ENCODE peak calls at places on chromosomes 5 and 9, in five cellular contexts. Z is GM03348, L is NCI-H2081, E is amniotic stem cell, D is GM23248. Q is an unnamed sample.

GRCh38 chr9:22244141-22245011 is 202.2 kb upstream of the DMRTA1 start:
- DNase-seq in E (peak), Z (peak), L (peak), D (peak), Q (peak)

GRCh38 chr5:136006767-136007251 is 22.0 kb upstream of the TGFBI start:
- DNase-seq in E (no peak), L (no peak), D (peak), Z (peak), Q (peak)

GRCh38 chr9:93467062-93467416 is 13.7 kb upstream of the FAM120AOS start:
- DNase-seq in L (no peak), D (no peak), E (no peak), Z (no peak), Q (no peak)

GRCh38 chr5:138905541-138905940 is 30.4 kb upstream of the LRRTM2 start:
- DNase-seq in L (no peak), D (peak), E (no peak), Z (peak), Q (peak)

GRCh38 chr9:125380406-125380805 is 118.8 kb downstream of the GAPVD1 start:
- DNase-seq in E (no peak), L (no peak), D (peak), Z (no peak), Q (no peak)

GRCh38 chr9:68685770-68686169 is 19.3 kb upstream of the PIP5K1B start:
- DNase-seq in Z (no peak), E (no peak), D (peak), L (no peak), Q (no peak)

GRCh38 chr5:126972062-126972895 is 58.1 kb downstream of the MARCHF3 start:
- DNase-seq in Z (no peak), L (no peak), D (no peak), E (no peak), Q (no peak)

GRCh38 chr5:173963867-173964429 is 25.0 kb upstream of the C5orf47 start:
- DNase-seq in E (no peak), D (no peak), L (peak), Z (no peak), Q (peak)

GRCh38 chr5:107418902-107419301 is 251.8 kb downstream of the EFNA5 start:
- DNase-seq in E (no peak), Z (no peak), D (no peak), L (no peak), Q (no peak)

GRCh38 chr5:179264641-179265528 is 80.4 kb downstream of the ADAMTS2 start:
- DNase-seq in D (no peak), E (no peak), Z (no peak), L (no peak), Q (no peak)

GRCh38 chr9:95852059-95853032 is 23.1 kb upstream of the ERCC6L2 start:
- DNase-seq in L (no peak), D (peak), Z (peak), E (no peak), Q (peak)

GRCh38 chr9:459491-460444 is 245.1 kb downstream of the DOCK8 start:
- DNase-seq in D (no peak), E (no peak), Z (no peak), L (no peak), Q (no peak)

GRCh38 chr9:90368241-90368640 is 274.4 kb downstream of the DIRAS2 start:
- DNase-seq in Z (no peak), E (no peak), D (no peak), L (no peak), Q (no peak)

GRCh38 chr5:56631719-56632118 is 183.6 kb upstream of the MAP3K1 start:
- DNase-seq in Z (no peak), E (no peak), D (no peak), L (no peak), Q (no peak)

GRCh38 chr9:22154064-22154463 is 145.0 kb upstream of the CDKN2B start:
- DNase-seq in Z (no peak), D (no peak), L (no peak), E (no peak), Q (no peak)

GRCh38 chr5:109455598-109456096 is 45.9 kb upstream of the PJA2 start:
- DNase-seq in Z (peak), D (peak), L (no peak), E (peak), Q (peak)

GRCh38 chr5:140694276-140694675 is 3.0 kb downstream of the HARS2 start:
- DNase-seq in Z (no peak), L (no peak), D (peak), E (no peak), Q (no peak)

GRCh38 chr5:138662599-138662998 is 87.4 kb upstream of the HSPA9 start:
- DNase-seq in Z (peak), E (no peak), L (no peak), D (peak), Q (no peak)

GRCh38 chr5:81601912-81602311 is 149.0 kb downstream of the SSBP2 start:
- DNase-seq in L (no peak), Z (peak), D (peak), E (no peak), Q (no peak)

GRCh38 chr9:89000281-89000875 is 9.1 kb downstream of the S1PR3 start:
- DNase-seq in Z (no peak), D (peak), E (no peak), L (no peak), Q (no peak)

GRCh38 chr5:1152771-1153282 is 41.0 kb upstream of the SLC12A7 start:
- DNase-seq in D (no peak), E (no peak), L (peak), Z (no peak), Q (peak)

GRCh38 chr9:1554123-1555045 is 460.8 kb upstream of the SMARCA2 start:
- DNase-seq in E (no peak), L (no peak), Z (no peak), D (no peak), Q (no peak)

GRCh38 chr5:159416438-159416837 is 86.2 kb upstream of the IL12B start:
- DNase-seq in Z (no peak), E (no peak), L (no peak), D (no peak), Q (no peak)

GRCh38 chr9:114691046-114691955 is 9.3 kb upstream of the TEX48 start:
- DNase-seq in D (peak), L (no peak), E (peak), Z (peak), Q (peak)

GRCh38 chr9:100540327-100540726 is 37.6 kb upstream of the CAVIN4 start:
- DNase-seq in Z (no peak), D (no peak), L (no peak), E (no peak), Q (no peak)

GRCh38 chr5:141001466-141001853 is 35.2 kb downstream of the PCDHAC2 start:
- DNase-seq in E (no peak), L (peak), Z (no peak), D (no peak), Q (no peak)